ENCODE peak calls at places on chromosomes 1 and 21, in six cellular contexts. Q is neuronal stem cell, A is IMR-90, Z is H1, F is mesenchymal stem cell, E is H9. H is an unnamed sample.
A peak's percentile ranks its signal among the peaks of the same experiment; 100 is the strongest.

GRCh38 chr1:210223174-210223904 is 9.3 kb upstream of the SERTAD4 start:
- DNase-seq in Q (no peak), A (no peak), Z (no peak), F (no peak), E (no peak), H (no peak)

GRCh38 chr1:51699376-51699775 is 82.5 kb downstream of the OSBPL9 start:
- DNase-seq in Q (no peak), A (no peak), Z (no peak), F (no peak), E (no peak), H (no peak)

GRCh38 chr1:46489638-46490602 is at the start of gene DMBX1:
- DNase-seq in Q (no peak), A (no peak), Z (no peak), F (peak; percentile 8), E (peak; percentile 86), H (peak; percentile 49)

GRCh38 chr1:234250747-234251146 is 122.5 kb upstream of the COA6 start:
- DNase-seq in Q (peak; percentile 69), A (no peak), Z (no peak), F (no peak), E (peak; percentile 82), H (no peak)

GRCh38 chr1:10975567-10976326 is 36.7 kb upstream of the TARDBP start:
- DNase-seq in Q (no peak), A (peak; percentile 64), Z (no peak), F (peak; percentile 72), E (no peak), H (no peak)

GRCh38 chr1:11833497-11833896 is 14.1 kb downstream of the NPPA start:
- DNase-seq in Q (no peak), A (no peak), Z (no peak), F (no peak), E (no peak), H (no peak)

GRCh38 chr1:44905276-44905675 is 62.2 kb upstream of the PTCH2 start:
- DNase-seq in Q (no peak), A (peak; percentile 32), Z (no peak), F (no peak), E (no peak), H (no peak)

GRCh38 chr1:187051618-187052232 is 223.0 kb downstream of the PLA2G4A start:
- DNase-seq in Q (peak; percentile 42), A (peak; percentile 58), Z (no peak), F (peak; percentile 40), E (no peak), H (peak; percentile 66)

GRCh38 chr1:37403166-37403565 is 71.2 kb upstream of the ZC3H12A start:
- DNase-seq in Q (no peak), A (no peak), Z (no peak), F (no peak), E (no peak), H (no peak)

GRCh38 chr1:89149229-89149628 is 23.3 kb upstream of the GBP2 start:
- DNase-seq in Q (peak; percentile 3), A (peak; percentile 43), Z (no peak), F (peak; percentile 52), E (peak; percentile 57), H (peak; percentile 10)

GRCh38 chr1:56576880-56577858 is 2.2 kb downstream of the PLPP3 start:
- DNase-seq in Q (no peak), A (peak; percentile 40), Z (no peak), F (peak; percentile 49), E (peak; percentile 38), H (no peak)

GRCh38 chr1:229596961-229597699 is 28.8 kb downstream of the TAF5L start:
- DNase-seq in Q (no peak), A (peak; percentile 84), Z (no peak), F (peak; percentile 91), E (no peak), H (no peak)

GRCh38 chr21:45980697-45981096 is 873 bp upstream of the COL6A1 start:
- DNase-seq in Q (no peak), A (no peak), Z (no peak), F (no peak), E (no peak), H (no peak)

GRCh38 chr21:45982256-45982757 is 737 bp downstream of the COL6A1 start:
- DNase-seq in Q (no peak), A (no peak), Z (no peak), F (no peak), E (no peak), H (no peak)

GRCh38 chr21:45982758-45983731 is 1.5 kb downstream of the COL6A1 start:
- DNase-seq in Q (no peak), A (no peak), Z (no peak), F (no peak), E (no peak), H (no peak)

GRCh38 chr21:45981154-45981606 is 390 bp upstream of the COL6A1 start:
- DNase-seq in Q (peak; percentile 82), A (peak; percentile 88), Z (no peak), F (peak; percentile 95), E (peak; percentile 91), H (peak; percentile 84)

DNA sequence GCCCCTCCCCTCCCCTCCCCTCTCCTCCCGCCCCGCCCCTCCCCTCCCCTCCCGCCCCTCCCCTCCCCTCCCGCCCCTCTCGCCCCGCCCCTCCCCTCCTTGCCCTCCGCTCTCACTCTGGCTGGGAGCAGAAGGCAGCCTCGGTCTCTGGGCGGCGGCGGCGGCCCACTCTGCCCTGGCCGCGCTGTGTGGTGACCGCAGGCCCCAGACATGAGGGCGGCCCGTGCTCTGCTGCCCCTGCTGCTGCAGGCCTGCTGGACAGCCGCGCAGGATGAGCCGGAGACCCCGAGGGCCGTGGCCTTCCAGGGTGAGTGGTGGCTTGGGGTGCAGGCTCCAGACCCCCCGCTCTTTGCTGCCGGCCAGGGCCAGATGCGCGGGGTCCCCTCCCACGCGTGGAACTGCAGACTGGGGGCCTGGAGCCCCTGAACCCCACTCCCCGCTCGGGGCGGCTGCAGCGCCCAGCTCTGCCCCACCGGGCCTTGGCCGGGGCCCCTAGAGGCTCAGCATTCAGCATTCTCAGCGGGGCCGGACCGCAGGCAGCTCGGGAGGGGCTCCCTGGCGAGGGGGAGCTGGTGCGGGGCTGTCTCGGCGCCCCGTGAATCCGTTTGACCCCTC is at the start of gene COL6A1:
- DNase-seq in Q (peak; percentile 68), A (peak; percentile 66), Z (no peak), F (peak; percentile 85), E (peak; percentile 57), H (peak; percentile 45)
- H3K9ac ChIP-seq in Q (peak within 1 kb of the TSS; percentile 99), A (peak within 1 kb of the TSS; percentile 100), Z (peak within 1 kb of the TSS; percentile 34), F (peak within 1 kb of the TSS; percentile 98), E (peak within 1 kb of the TSS; percentile 52), H (peak within 1 kb of the TSS; percentile 57)

GRCh38 chr1:5478961-5479360 is 513.3 kb downstream of the NPHP4 start:
- DNase-seq in Q (no peak), A (no peak), Z (no peak), F (no peak), E (no peak), H (no peak)

GRCh38 chr1:5478156-5478695 is 514.0 kb downstream of the NPHP4 start:
- DNase-seq in Q (no peak), A (no peak), Z (no peak), F (no peak), E (no peak), H (no peak)

GRCh38 chr1:5477716-5478115 is 514.5 kb downstream of the NPHP4 start:
- DNase-seq in Q (no peak), A (no peak), Z (no peak), F (no peak), E (no peak), H (no peak)

GRCh38 chr1:5473268-5473667 is 519.0 kb downstream of the NPHP4 start:
- DNase-seq in Q (no peak), A (no peak), Z (no peak), F (no peak), E (no peak), H (no peak)

DNA sequence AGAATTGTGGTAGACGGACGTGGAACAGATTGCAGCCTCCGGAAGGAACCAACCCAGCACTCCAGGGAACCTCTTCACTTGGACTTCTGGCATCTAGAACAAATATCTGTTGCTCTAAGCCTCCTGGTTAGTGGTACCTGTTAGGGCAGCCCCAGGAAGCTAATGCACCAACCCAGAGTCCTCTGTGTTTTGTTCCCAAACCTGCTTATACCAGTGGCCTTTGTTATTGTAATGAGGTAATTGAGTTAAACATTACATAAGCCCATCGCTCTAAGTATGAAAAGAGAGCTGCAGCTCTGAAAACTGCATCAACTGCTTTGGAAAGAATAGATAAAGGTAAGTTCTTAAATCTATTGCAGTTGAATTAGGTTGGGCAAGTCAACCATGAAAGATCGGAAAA is 516.7 kb downstream of the NPHP4 start:
- DNase-seq in Q (no peak), A (no peak), Z (no peak), F (no peak), E (no peak), H (no peak)
- H3K14ac ChIP-seq in Q (no peak overlapping the region), A (no peak overlapping the region), Z (no peak overlapping the region), F (no peak overlapping the region), E (no peak overlapping the region), H (no peak overlapping the region)

GRCh38 chr1:201713093-201713810 is 115.7 kb upstream of the IPO9 start:
- DNase-seq in Q (no peak), A (peak; percentile 99), Z (no peak), F (peak; percentile 100), E (no peak), H (peak; percentile 98)
- H3K9ac ChIP-seq in Q (no peak overlapping the region), A (peak overlapping the region; percentile 29), Z (no peak overlapping the region), F (peak overlapping the region; percentile 81), E (no peak overlapping the region), H (no peak overlapping the region)

DNA sequence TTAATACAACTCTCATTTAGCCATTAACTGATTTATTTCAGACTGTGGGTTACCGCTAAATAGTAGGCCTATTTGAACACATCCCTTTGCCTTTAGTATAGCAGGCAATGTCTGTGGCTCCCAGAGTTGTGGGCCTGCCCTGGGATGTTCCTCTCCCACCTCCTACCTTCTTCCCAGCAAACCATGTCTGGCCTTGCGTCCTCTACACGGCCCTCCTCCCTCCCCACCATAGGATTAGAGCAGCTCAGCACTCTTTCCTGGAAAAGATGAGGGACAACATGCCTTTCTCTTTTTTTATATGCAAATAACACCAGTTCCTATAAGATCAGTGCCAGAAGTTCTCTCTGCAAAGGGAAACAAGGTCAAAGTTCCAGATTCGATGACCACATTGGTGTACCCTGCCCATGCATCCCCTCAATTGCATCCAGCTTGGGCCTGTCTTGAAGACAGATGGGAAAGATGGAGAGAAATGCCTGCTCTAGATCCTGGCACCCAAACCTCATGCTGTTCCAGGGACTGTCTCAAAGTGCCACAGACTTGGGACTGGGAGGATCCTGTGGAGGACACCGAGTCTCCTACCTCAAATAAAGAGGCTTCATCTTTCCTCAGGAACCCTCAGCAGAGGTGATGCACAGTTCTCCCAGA is 57.2 kb downstream of the CD46 start:
- DNase-seq in Q (no peak), A (no peak), Z (no peak), F (no peak), E (no peak), H (no peak)
- H3K14ac ChIP-seq in Q (no peak overlapping the region), A (no peak overlapping the region), Z (no peak overlapping the region), F (no peak overlapping the region), E (no peak overlapping the region), H (no peak overlapping the region)